ENCODE peak calls at places on chromosomes 6 and 20, in four cellular contexts. B is HCT116, H is HEK293T, I is NCI-H1417 treated with DMSO at 0.1 percent for 48 hours. Q is an unnamed sample.

GRCh38 chr20:25320035-25320800 is 70.4 kb downstream of the ABHD12 start:
- DNase-seq in B (no peak), H (no peak), I (no peak), Q (no peak)

GRCh38 chr6:5302220-5302946 is 41.1 kb downstream of the FARS2 start:
- DNase-seq in B (no peak), H (no peak), I (no peak), Q (no peak)

GRCh38 chr20:37845261-37845681 is 57.7 kb upstream of the VSTM2L start:
- DNase-seq in B (no peak), H (no peak), I (no peak), Q (no peak)

GRCh38 chr6:82415820-82416219 is 52.2 kb downstream of the TPBG start:
- DNase-seq in B (no peak), H (no peak), I (no peak), Q (no peak)

GRCh38 chr6:168043193-168043847 is 35.7 kb downstream of the FRMD1 start:
- DNase-seq in B (no peak), H (no peak), I (no peak), Q (no peak)

GRCh38 chr20:64244870-64245603 is 10.5 kb upstream of the PCMTD2 start:
- DNase-seq in B (no peak), H (no peak), I (no peak), Q (no peak)

GRCh38 chr20:11553603-11554002 is 364.1 kb upstream of the BTBD3 start:
- DNase-seq in B (no peak), H (no peak), I (no peak), Q (no peak)

GRCh38 chr6:42276008-42276890 is 58.6 kb upstream of the MRPS10 start:
- DNase-seq in B (no peak), H (no peak), I (no peak), Q (no peak)

GRCh38 chr6:125157280-125157679 is 3.7 kb downstream of the TPD52L1 start:
- DNase-seq in B (no peak), H (no peak), I (no peak), Q (no peak)

GRCh38 chr6:131937703-131938631 is 13.2 kb downstream of the CCN2 start:
- DNase-seq in B (no peak), H (no peak), I (no peak), Q (no peak)

GRCh38 chr20:45032781-45033180 is 66.5 kb downstream of the STK4 start:
- DNase-seq in B (no peak), H (no peak), I (no peak), Q (no peak)

GRCh38 chr6:52104979-52105378 is 17.6 kb upstream of the PKHD1 start:
- DNase-seq in B (no peak), H (no peak), I (no peak), Q (no peak)

GRCh38 chr6:134550604-134551003 is 232.7 kb upstream of the SGK1 start:
- DNase-seq in B (no peak), H (no peak), I (no peak), Q (no peak)

GRCh38 chr6:19333936-19334335 is 503.2 kb upstream of the ID4 start:
- DNase-seq in B (no peak), H (no peak), I (no peak), Q (peak)

GRCh38 chr6:17470953-17471335 is 77.5 kb downstream of the CAP2 start:
- DNase-seq in B (no peak), H (no peak), I (no peak), Q (no peak)

GRCh38 chr6:134882426-134883038 is 67.4 kb downstream of the ALDH8A1 start:
- DNase-seq in B (peak), H (peak), I (peak), Q (peak)

GRCh38 chr20:33178726-33179125 is 10.8 kb downstream of the BPIFA2 start:
- DNase-seq in B (no peak), H (no peak), I (no peak), Q (no peak)

GRCh38 chr6:122623279-122623678 is 13.1 kb downstream of the PKIB start:
- DNase-seq in B (no peak), H (no peak), I (no peak), Q (no peak)

GRCh38 chr6:30800876-30801275 is 56.5 kb upstream of the IER3 start:
- DNase-seq in B (no peak), H (no peak), I (no peak), Q (no peak)

GRCh38 chr6:75568100-75568499 is 33.6 kb upstream of the SENP6 start:
- DNase-seq in B (no peak), H (no peak), I (no peak), Q (no peak)